ENCODE peak calls at places on chromosomes 7 and 10, in six cellular contexts. E, O, R, S, P and H are unnamed samples.
A peak's percentile ranks its signal among the peaks of the same experiment; 100 is the strongest.

GRCh38 chr10:16519250-16519907 is 2.3 kb downstream of the C1QL3 start:
- DNase-seq in E (no peak), O (no peak), R (no peak), S (no peak), P (no peak), H (no peak)

GRCh38 chr10:123556736-123557135 is 109.4 kb upstream of the GPR26 start:
- DNase-seq in E (no peak), O (no peak), R (no peak), S (no peak), P (no peak), H (no peak)

GRCh38 chr10:124301736-124302135 is 117.0 kb downstream of the OAT start:
- DNase-seq in E (no peak), O (no peak), R (no peak), S (no peak), P (no peak), H (no peak)

GRCh38 chr7:36819639-36820038 is 95.3 kb upstream of the AOAH start:
- DNase-seq in E (no peak), O (no peak), R (no peak), S (no peak), P (no peak), H (no peak)

GRCh38 chr7:72040641-72041040 is 371.5 kb downstream of the CALN1 start:
- DNase-seq in E (no peak), O (no peak), R (no peak), S (no peak), P (no peak), H (no peak)

GRCh38 chr7:123580406-123581161 is 21.0 kb upstream of the ASB15 start:
- DNase-seq in E (no peak), O (no peak), R (peak; percentile 42), S (no peak), P (no peak), H (no peak)

GRCh38 chr10:87093461-87094372 is 926 bp downstream of the GLUD1 start:
- DNase-seq in E (peak; percentile 53), O (peak; percentile 60), R (peak; percentile 22), S (peak; percentile 24), P (peak; percentile 53), H (peak; percentile 22)

GRCh38 chr7:40870108-40870507 is 735.3 kb downstream of the SUGCT start:
- DNase-seq in E (no peak), O (no peak), R (peak; percentile 12), S (no peak), P (no peak), H (no peak)

GRCh38 chr7:132228240-132228639 is 348.0 kb downstream of the PLXNA4 start:
- DNase-seq in E (no peak), O (no peak), R (no peak), S (no peak), P (no peak), H (no peak)

GRCh38 chr10:72261323-72262018 is 12.3 kb upstream of the DDIT4 start:
- DNase-seq in E (no peak), O (no peak), R (no peak), S (peak; percentile 55), P (no peak), H (no peak)

GRCh38 chr10:72265508-72265907 is 8.2 kb upstream of the DDIT4 start:
- DNase-seq in E (no peak), O (no peak), R (no peak), S (no peak), P (no peak), H (no peak)

GRCh38 chr10:72265925-72266865 is 7.5 kb upstream of the DDIT4 start:
- DNase-seq in E (no peak), O (no peak), R (no peak), S (no peak), P (no peak), H (no peak)

GRCh38 chr10:72260588-72261322 is 13.0 kb upstream of the DDIT4 start:
- DNase-seq in E (peak; percentile 92), O (peak; percentile 89), R (peak; percentile 62), S (peak; percentile 64), P (peak; percentile 95), H (peak; percentile 74)

GRCh38 chr10:72263613-72264241 is 10.0 kb upstream of the DDIT4 start:
- DNase-seq in E (no peak), O (peak; percentile 47), R (no peak), S (no peak), P (no peak), H (no peak)
- TF ChIP-seq POLR2A in E (no peak), O (no peak), R (no peak), S (no peak), P (no peak), H (no peak)

GRCh38 chr7:2019693-2020511 is 212.8 kb downstream of the MAD1L1 start:
- DNase-seq in E (peak; percentile 80), O (peak; percentile 44), R (peak; percentile 97), S (peak; percentile 80), P (no peak), H (peak; percentile 36)
- TF ChIP-seq POLR2A in E (peak; percentile 38), O (peak; percentile 33), R (peak; percentile 71), S (no peak), P (no peak), H (no peak)

GRCh38 chr10:94211187-94211529 is 151.6 kb downstream of the NOC3L start:
- DNase-seq in E (no peak), O (peak; percentile 27), R (no peak), S (no peak), P (no peak), H (no peak)
- TF ChIP-seq POLR2A in E (no peak), O (no peak), R (no peak), S (no peak), P (no peak), H (no peak)

DNA sequence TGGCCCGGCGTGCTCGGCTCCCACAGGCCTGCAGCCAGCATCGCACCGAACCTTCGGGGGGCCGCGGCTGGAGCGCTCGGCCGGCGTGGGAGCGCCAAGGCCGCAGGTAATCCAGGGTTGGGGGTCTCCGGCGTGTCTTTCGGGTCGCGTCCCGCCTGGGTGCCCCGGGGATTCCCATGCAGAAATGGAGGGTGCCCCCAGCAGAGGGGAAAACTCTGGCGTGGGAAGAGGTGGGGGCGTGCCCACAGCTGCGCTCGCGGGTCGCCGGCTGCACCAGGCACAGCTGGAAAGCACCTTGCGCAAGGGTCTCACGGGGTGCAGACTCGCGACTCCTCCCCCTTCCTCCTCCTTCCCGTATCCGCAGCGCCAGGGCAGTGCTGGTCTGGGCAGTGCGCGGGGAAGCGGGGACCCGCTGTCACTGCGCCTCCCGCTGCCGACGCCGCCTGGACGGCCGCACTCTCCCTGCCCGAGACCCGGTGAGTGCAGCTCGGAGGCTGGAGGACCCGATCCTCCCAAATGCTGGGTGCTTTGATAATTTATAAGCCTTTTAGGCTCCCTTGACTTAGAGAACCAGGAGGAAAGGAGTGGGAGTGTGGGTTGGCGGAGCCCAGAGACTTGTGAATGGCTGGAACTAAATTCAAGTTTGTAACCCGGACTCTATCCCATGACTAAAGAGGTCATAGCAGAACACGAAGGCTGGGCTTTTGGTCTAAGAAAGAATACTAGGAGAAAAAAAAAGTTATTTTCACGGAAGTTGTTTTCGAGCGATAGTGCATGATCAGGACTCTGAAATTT is 486 bp downstream of the MAP3K8 start:
- DNase-seq in E (peak; percentile 70), O (peak; percentile 91), R (peak; percentile 74), S (peak; percentile 50), P (peak; percentile 84), H (peak; percentile 86)
- TF ChIP-seq POLR2A in E (no peak), O (peak; percentile 97), R (no peak), S (peak; percentile 80), P (peak; percentile 94), H (peak; percentile 89)

DNA sequence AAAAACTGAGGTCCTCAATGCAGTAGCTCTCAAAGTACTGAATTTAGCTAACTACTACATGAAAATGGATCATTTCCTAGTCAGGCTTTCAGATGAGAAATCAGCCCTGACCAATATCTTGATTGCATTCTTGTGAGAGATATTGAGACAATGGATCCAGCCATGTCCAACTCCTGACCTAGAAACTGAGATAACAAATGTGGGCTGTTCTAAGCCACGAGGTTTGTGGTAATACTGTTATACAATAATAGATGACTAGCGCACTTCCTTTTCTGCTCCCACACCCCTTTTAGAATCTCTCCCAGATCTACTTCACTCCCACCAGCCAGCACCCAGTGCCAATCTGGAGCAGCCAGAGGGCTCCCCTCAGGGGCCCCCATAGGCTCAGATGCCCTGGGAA is 209.3 kb upstream of the KMT2E start:
- DNase-seq in E (no peak), O (no peak), R (no peak), S (no peak), P (no peak), H (no peak)
- TF ChIP-seq POLR2A in E (no peak), O (no peak), R (no peak), S (no peak), P (no peak), H (no peak)

DNA sequence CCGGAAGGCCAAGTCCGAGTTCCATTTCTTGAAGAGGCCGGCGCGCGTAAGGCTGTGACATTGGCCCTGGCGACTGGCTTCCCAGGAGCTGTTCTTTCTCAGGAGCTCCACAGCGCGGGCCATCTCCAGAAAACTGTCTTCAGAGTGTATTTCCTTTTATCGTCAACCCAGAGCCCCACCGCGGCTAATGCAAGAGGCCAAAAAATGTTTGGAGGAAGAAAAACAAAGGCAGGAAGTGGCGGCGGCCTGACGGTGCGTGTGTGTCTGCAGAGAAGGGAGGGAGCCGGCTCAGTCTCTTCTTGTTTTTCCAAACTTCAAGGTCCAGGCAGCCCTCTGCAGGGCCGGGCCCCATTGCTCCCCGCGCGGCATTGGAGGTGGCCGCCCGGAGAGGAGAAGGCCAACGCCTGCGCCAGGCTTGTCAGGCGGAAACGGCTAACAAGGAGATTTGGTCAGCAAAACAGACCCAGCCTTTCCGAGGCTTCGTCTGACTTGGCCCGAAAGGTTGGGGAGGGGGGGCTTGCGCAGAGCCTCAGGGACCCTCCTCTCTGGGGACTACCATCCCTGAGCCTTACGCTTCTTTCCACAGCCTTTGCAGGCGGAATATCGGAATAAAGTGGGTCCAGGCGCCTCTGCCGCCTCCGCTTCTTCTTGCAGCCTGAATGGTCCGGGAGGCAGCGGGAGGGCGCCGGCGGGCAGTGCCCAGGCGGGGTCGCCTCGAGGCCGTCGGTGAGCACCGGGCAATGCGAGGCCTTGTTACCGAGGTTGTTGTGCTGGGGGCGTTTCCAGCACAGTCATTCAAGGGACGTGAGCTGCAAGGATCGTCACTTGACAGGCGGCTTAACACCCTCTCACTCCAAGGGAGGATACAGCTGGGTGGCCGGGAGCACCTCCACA is 3.9 kb upstream of the HOXA11 start:
- DNase-seq in E (no peak), O (peak; percentile 78), R (no peak), S (no peak), P (no peak), H (no peak)
- TF ChIP-seq POLR2A in E (no peak), O (peak; percentile 57), R (no peak), S (no peak), P (no peak), H (no peak)

GRCh38 chr10:68231106-68231901 is 609 bp downstream of the ATOH7 start:
- DNase-seq in E (peak; percentile 97), O (peak; percentile 26), R (peak; percentile 76), S (peak; percentile 83), P (peak; percentile 68), H (peak; percentile 11)
- TF ChIP-seq POLR2A in E (peak; percentile 54), O (no peak), R (no peak), S (no peak), P (no peak), H (peak; percentile 37)

GRCh38 chr7:99392046-99392445 is 16.4 kb downstream of the PDAP1 start:
- DNase-seq in E (no peak), O (no peak), R (no peak), S (no peak), P (no peak), H (no peak)

GRCh38 chr7:99392659-99393362 is 15.6 kb downstream of the PDAP1 start:
- DNase-seq in E (no peak), O (peak; percentile 78), R (no peak), S (peak; percentile 74), P (peak; percentile 75), H (peak; percentile 52)

GRCh38 chr7:99395616-99396327 is 12.6 kb downstream of the PDAP1 start:
- DNase-seq in E (no peak), O (no peak), R (no peak), S (no peak), P (no peak), H (no peak)

GRCh38 chr7:99394188-99394502 is 14.3 kb downstream of the PDAP1 start:
- DNase-seq in E (no peak), O (no peak), R (no peak), S (no peak), P (no peak), H (no peak)

GRCh38 chr7:99393363-99394187 is 14.8 kb downstream of the PDAP1 start:
- DNase-seq in E (no peak), O (no peak), R (no peak), S (no peak), P (peak; percentile 55), H (no peak)
- TF ChIP-seq POLR2A in E (no peak), O (no peak), R (no peak), S (peak; percentile 34), P (no peak), H (no peak)